ENCODE peak calls at places on chromosomes 1 and 21, in five cellular contexts. One of them, this sample, is unnamed.

GRCh38 chr1:231385118-231385748 is 36.9 kb downstream of the EGLN1 start:
- DNase-seq in stomach: no peak
- DNase-seq in endothelial cell of umbilical vein: no peak
- DNase-seq in neural progenitor cell: no peak
- DNase-seq in SK-N-SH: no peak
- DNase-seq in this sample: no peak

GRCh38 chr1:185409763-185410528 is 92.9 kb upstream of the IVNS1ABP start:
- DNase-seq in stomach: no peak
- DNase-seq in endothelial cell of umbilical vein: no peak
- DNase-seq in neural progenitor cell: no peak
- DNase-seq in SK-N-SH: no peak
- DNase-seq in this sample: no peak

GRCh38 chr1:175969236-175969635 is 225.8 kb upstream of the TNR start:
- DNase-seq in stomach: no peak
- DNase-seq in endothelial cell of umbilical vein: no peak
- DNase-seq in neural progenitor cell: no peak
- DNase-seq in SK-N-SH: no peak
- DNase-seq in this sample: no peak

GRCh38 chr1:79896136-79896535 is 889.6 kb upstream of the ADGRL4 start:
- DNase-seq in stomach: no peak
- DNase-seq in endothelial cell of umbilical vein: no peak
- DNase-seq in neural progenitor cell: no peak
- DNase-seq in SK-N-SH: no peak
- DNase-seq in this sample: no peak

GRCh38 chr1:239976130-239976968 is 115.3 kb upstream of the FMN2 start:
- DNase-seq in stomach: peak; percentile 63
- DNase-seq in endothelial cell of umbilical vein: peak; percentile 38
- DNase-seq in neural progenitor cell: peak; percentile 71
- DNase-seq in SK-N-SH: peak; percentile 60
- DNase-seq in this sample: peak; percentile 23

GRCh38 chr21:15138475-15138874 is 73.7 kb upstream of the NRIP1 start:
- DNase-seq in stomach: peak; percentile 39
- DNase-seq in endothelial cell of umbilical vein: no peak
- DNase-seq in neural progenitor cell: peak; percentile 6
- DNase-seq in SK-N-SH: no peak
- DNase-seq in this sample: no peak

GRCh38 chr1:12284486-12284885 is 54.7 kb downstream of the VPS13D start:
- DNase-seq in stomach: no peak
- DNase-seq in endothelial cell of umbilical vein: no peak
- DNase-seq in neural progenitor cell: no peak
- DNase-seq in SK-N-SH: no peak
- DNase-seq in this sample: no peak

GRCh38 chr1:16615253-16616252 is 2.2 kb upstream of the NBPF1 start:
- DNase-seq in stomach: peak; percentile 46
- DNase-seq in endothelial cell of umbilical vein: no peak
- DNase-seq in neural progenitor cell: no peak
- DNase-seq in SK-N-SH: no peak
- DNase-seq in this sample: no peak

GRCh38 chr1:223177681-223178080 is 34.6 kb upstream of the TLR5 start:
- DNase-seq in stomach: peak; percentile 45
- DNase-seq in endothelial cell of umbilical vein: no peak
- DNase-seq in neural progenitor cell: no peak
- DNase-seq in SK-N-SH: no peak
- DNase-seq in this sample: no peak

GRCh38 chr1:236795757-236796719 is 946 bp downstream of the MTR start:
- DNase-seq in stomach: no peak
- DNase-seq in endothelial cell of umbilical vein: peak; percentile 64
- DNase-seq in neural progenitor cell: peak; percentile 5
- DNase-seq in SK-N-SH: peak; percentile 23
- DNase-seq in this sample: no peak

GRCh38 chr21:42010507-42011493 is 640 bp upstream of the ZBTB21 start:
- DNase-seq in stomach: no peak
- DNase-seq in endothelial cell of umbilical vein: peak; percentile 21
- DNase-seq in neural progenitor cell: peak; percentile 74
- DNase-seq in SK-N-SH: peak; percentile 73
- DNase-seq in this sample: no peak

GRCh38 chr1:107820797-107821196 is 144.2 kb downstream of the VAV3 start:
- DNase-seq in stomach: no peak
- DNase-seq in endothelial cell of umbilical vein: peak; percentile 29
- DNase-seq in neural progenitor cell: no peak
- DNase-seq in SK-N-SH: no peak
- DNase-seq in this sample: no peak

GRCh38 chr1:30522031-30523004 is 201.1 kb downstream of the MATN1 start:
- DNase-seq in stomach: no peak
- DNase-seq in endothelial cell of umbilical vein: no peak
- DNase-seq in neural progenitor cell: no peak
- DNase-seq in SK-N-SH: no peak
- DNase-seq in this sample: no peak

GRCh38 chr1:106910798-106911197 is 145.7 kb upstream of the PRMT6 start:
- DNase-seq in stomach: no peak
- DNase-seq in endothelial cell of umbilical vein: no peak
- DNase-seq in neural progenitor cell: no peak
- DNase-seq in SK-N-SH: no peak
- DNase-seq in this sample: no peak

GRCh38 chr1:230073371-230074035 is 6.5 kb downstream of the GALNT2 start:
- DNase-seq in stomach: no peak
- DNase-seq in endothelial cell of umbilical vein: no peak
- DNase-seq in neural progenitor cell: no peak
- DNase-seq in SK-N-SH: no peak
- DNase-seq in this sample: peak; percentile 33

GRCh38 chr1:154663656-154664055 is 55.7 kb upstream of the ADAR start:
- DNase-seq in stomach: no peak
- DNase-seq in endothelial cell of umbilical vein: no peak
- DNase-seq in neural progenitor cell: no peak
- DNase-seq in SK-N-SH: peak; percentile 25
- DNase-seq in this sample: no peak

DNA sequence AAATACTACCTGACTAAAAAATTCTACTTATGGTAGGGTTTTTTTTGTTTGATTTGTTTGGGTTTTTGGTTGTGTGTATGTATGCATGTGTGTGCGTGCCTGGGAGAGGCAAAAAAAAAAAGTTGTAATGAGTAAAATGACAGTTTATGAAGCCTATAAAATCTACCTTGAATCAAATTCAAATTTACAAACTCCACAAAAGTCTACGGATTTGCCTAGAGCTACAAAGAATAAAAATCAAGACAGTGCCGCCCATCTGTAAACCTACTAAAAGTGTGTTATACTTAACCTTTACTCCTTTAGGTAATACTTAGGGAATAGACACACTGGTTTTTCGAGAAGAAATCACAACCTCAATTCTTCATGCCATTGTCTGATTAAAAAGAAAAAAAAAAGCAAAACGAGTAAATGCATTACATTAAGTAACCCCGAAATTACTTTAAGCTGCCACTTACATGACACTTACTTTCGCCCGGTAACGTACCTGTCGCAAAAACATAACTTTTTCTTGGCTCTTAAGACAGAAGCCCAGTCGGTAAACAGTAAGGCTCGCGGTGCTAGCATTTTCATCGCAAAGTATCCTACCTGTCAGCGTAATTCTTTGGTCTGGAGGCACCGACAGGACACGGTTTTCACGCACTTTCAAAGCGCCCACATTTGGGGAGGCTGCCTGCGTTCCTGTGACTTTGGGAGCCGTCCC is 999 bp downstream of the SYDE2 start:
- DNase-seq in stomach: no peak
- DNase-seq in endothelial cell of umbilical vein: peak; percentile 32
- DNase-seq in neural progenitor cell: no peak
- DNase-seq in SK-N-SH: no peak
- DNase-seq in this sample: no peak
- H3K27ac ChIP-seq in stomach: peak overlapping the region; percentile 98
- H3K27ac ChIP-seq in endothelial cell of umbilical vein: no peak overlapping the region
- H3K27ac ChIP-seq in neural progenitor cell: no peak overlapping the region
- H3K27ac ChIP-seq in SK-N-SH: no peak overlapping the region
- H3K27ac ChIP-seq in this sample: no peak overlapping the region

GRCh38 chr1:204077979-204078696 is 5.2 kb downstream of the SOX13 start:
- DNase-seq in stomach: peak; percentile 68
- DNase-seq in endothelial cell of umbilical vein: no peak
- DNase-seq in neural progenitor cell: peak; percentile 83
- DNase-seq in SK-N-SH: no peak
- DNase-seq in this sample: no peak

GRCh38 chr1:204080163-204080903 is 7.4 kb downstream of the SOX13 start:
- DNase-seq in stomach: peak; percentile 94
- DNase-seq in endothelial cell of umbilical vein: no peak
- DNase-seq in neural progenitor cell: peak; percentile 94
- DNase-seq in SK-N-SH: peak; percentile 47
- DNase-seq in this sample: no peak

GRCh38 chr1:204081156-204081790 is 8.4 kb downstream of the SOX13 start:
- DNase-seq in stomach: no peak
- DNase-seq in endothelial cell of umbilical vein: no peak
- DNase-seq in neural progenitor cell: no peak
- DNase-seq in SK-N-SH: no peak
- DNase-seq in this sample: no peak

GRCh38 chr1:204081791-204082513 is 9.0 kb downstream of the SOX13 start:
- DNase-seq in stomach: no peak
- DNase-seq in endothelial cell of umbilical vein: no peak
- DNase-seq in neural progenitor cell: no peak
- DNase-seq in SK-N-SH: no peak
- DNase-seq in this sample: no peak

DNA sequence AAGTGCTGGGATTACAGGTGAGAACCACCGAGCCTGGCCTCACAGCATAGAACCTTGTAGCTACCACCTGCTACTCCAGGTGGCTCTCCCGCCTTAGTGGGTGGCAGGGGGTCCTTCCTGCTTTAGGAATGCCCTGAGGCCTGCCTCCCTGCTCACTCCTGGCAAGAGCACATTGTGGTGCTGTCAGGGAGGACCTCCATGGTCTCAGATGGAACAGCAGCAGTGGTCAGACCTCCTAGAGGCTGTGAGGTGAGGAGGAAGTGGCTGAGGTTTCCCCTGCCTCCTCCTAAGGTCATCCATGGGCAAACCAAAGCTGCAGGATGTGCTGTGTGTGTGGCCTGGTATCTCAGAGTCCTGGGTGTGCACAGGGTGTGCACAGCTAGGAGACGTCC is 6.7 kb downstream of the SOX13 start:
- DNase-seq in stomach: no peak
- DNase-seq in endothelial cell of umbilical vein: no peak
- DNase-seq in neural progenitor cell: no peak
- DNase-seq in SK-N-SH: no peak
- DNase-seq in this sample: no peak
- H3K27ac ChIP-seq in stomach: peak overlapping the region; percentile 89
- H3K27ac ChIP-seq in endothelial cell of umbilical vein: no peak overlapping the region
- H3K27ac ChIP-seq in neural progenitor cell: peak overlapping the region; percentile 10
- H3K27ac ChIP-seq in SK-N-SH: no peak overlapping the region
- H3K27ac ChIP-seq in this sample: peak overlapping the region; percentile 82

GRCh38 chr1:166977951-166978350 is 2.6 kb upstream of the ILDR2 start:
- DNase-seq in stomach: no peak
- DNase-seq in endothelial cell of umbilical vein: no peak
- DNase-seq in neural progenitor cell: no peak
- DNase-seq in SK-N-SH: no peak
- DNase-seq in this sample: no peak

GRCh38 chr1:166972827-166973226 is 2.5 kb downstream of the ILDR2 start:
- DNase-seq in stomach: no peak
- DNase-seq in endothelial cell of umbilical vein: no peak
- DNase-seq in neural progenitor cell: peak; percentile 40
- DNase-seq in SK-N-SH: no peak
- DNase-seq in this sample: no peak

GRCh38 chr1:166974647-166975345 is 544 bp downstream of the ILDR2 start:
- DNase-seq in stomach: no peak
- DNase-seq in endothelial cell of umbilical vein: no peak
- DNase-seq in neural progenitor cell: peak; percentile 37
- DNase-seq in SK-N-SH: no peak
- DNase-seq in this sample: peak; percentile 54

GRCh38 chr1:166978795-166979194 is 3.5 kb upstream of the ILDR2 start:
- DNase-seq in stomach: no peak
- DNase-seq in endothelial cell of umbilical vein: no peak
- DNase-seq in neural progenitor cell: no peak
- DNase-seq in SK-N-SH: no peak
- DNase-seq in this sample: no peak

DNA sequence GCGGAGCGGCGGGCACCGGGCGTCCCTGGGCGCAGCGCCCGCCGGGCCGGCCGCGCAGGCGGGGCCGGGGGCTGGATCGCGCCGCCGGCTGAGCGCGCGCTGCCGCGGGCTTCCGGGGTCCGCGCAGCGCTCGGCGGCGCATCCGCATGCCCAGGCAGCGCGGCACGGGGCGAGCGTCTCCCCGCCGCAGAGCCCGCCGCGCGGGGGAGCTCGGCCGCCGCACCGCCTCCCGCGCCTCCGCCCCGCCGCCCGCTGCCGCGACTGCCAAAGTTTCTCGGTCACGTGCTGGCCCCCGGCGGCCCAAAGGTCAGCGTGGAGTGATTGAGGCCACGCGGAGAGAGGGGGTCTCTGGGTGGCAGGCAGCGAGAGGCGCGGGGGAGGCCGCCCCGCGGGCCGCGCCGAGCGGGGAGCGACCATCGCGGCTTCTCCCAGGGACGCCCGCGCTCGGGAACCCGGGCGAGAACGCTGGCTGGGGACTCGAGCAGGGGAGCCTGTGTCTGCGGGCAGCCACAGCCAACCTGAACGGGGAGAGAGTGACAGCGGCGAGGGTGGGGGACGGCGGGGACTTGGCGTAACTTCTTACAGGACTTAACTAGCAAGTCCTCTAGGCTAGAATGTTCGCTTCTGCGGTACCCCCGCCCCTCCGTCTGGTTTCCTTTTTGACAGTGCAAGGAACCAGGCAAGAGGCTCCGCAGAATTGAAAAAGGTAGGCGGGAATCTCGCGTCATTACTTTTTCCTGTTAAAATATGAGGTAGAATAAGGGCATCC is at the start of gene ILDR2:
- DNase-seq in stomach: peak; percentile 52
- DNase-seq in endothelial cell of umbilical vein: peak; percentile 10
- DNase-seq in neural progenitor cell: peak; percentile 82
- DNase-seq in SK-N-SH: peak; percentile 78
- DNase-seq in this sample: no peak
- H3K27ac ChIP-seq in stomach: peak within 1 kb of the TSS; percentile 82
- H3K27ac ChIP-seq in endothelial cell of umbilical vein: no peak within 1 kb of the TSS
- H3K27ac ChIP-seq in neural progenitor cell: no peak within 1 kb of the TSS
- H3K27ac ChIP-seq in SK-N-SH: no peak within 1 kb of the TSS
- H3K27ac ChIP-seq in this sample: peak within 1 kb of the TSS; percentile 46

GRCh38 chr1:25544819-25545218 is 1.4 kb downstream of the LDLRAP1 start:
- DNase-seq in stomach: peak; percentile 44
- DNase-seq in endothelial cell of umbilical vein: no peak
- DNase-seq in neural progenitor cell: no peak
- DNase-seq in SK-N-SH: peak; percentile 60
- DNase-seq in this sample: peak; percentile 56

GRCh38 chr1:25544243-25544764 is 898 bp downstream of the LDLRAP1 start:
- DNase-seq in stomach: peak; percentile 40
- DNase-seq in endothelial cell of umbilical vein: no peak
- DNase-seq in neural progenitor cell: no peak
- DNase-seq in SK-N-SH: no peak
- DNase-seq in this sample: no peak

GRCh38 chr1:25548601-25549000 is 5.2 kb downstream of the LDLRAP1 start:
- DNase-seq in stomach: no peak
- DNase-seq in endothelial cell of umbilical vein: no peak
- DNase-seq in neural progenitor cell: no peak
- DNase-seq in SK-N-SH: no peak
- DNase-seq in this sample: no peak

GRCh38 chr1:25545767-25546166 is 2.4 kb downstream of the LDLRAP1 start:
- DNase-seq in stomach: no peak
- DNase-seq in endothelial cell of umbilical vein: no peak
- DNase-seq in neural progenitor cell: no peak
- DNase-seq in SK-N-SH: no peak
- DNase-seq in this sample: no peak

DNA sequence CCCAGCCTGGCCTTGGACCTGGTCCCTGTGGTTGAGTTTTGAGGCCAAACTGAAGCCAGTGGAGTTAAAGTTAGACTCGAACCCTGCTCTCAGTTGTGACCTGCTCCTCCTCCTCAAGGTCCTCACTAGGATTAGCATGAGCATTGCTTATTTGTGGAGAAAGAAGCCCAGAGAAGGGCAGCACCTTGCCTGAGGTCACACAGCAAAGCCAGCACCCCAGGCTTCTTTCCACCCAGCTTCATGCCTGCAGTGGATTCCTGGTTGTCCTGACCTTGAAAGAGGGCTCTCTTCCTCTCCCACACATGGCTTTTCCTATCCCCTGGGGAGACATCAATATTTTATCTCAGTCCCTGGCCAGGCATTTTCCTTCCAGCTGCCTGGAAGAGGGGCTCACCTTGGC is 2.8 kb downstream of the LDLRAP1 start:
- DNase-seq in stomach: no peak
- DNase-seq in endothelial cell of umbilical vein: no peak
- DNase-seq in neural progenitor cell: no peak
- DNase-seq in SK-N-SH: no peak
- DNase-seq in this sample: no peak
- H3K27ac ChIP-seq in stomach: no peak overlapping the region
- H3K27ac ChIP-seq in endothelial cell of umbilical vein: no peak overlapping the region
- H3K27ac ChIP-seq in neural progenitor cell: no peak overlapping the region
- H3K27ac ChIP-seq in SK-N-SH: no peak overlapping the region
- H3K27ac ChIP-seq in this sample: peak overlapping the region; percentile 13

This sample was measured in caudate nucleus.